ENCODE peak calls at places on chromosomes 12 and 14, in seven cellular contexts. One of them, this sample, is unnamed.
A peak's percentile ranks its signal among the peaks of the same experiment; 100 is the strongest.

GRCh38 chr14:77260631-77261030 is 10.4 kb downstream of the NGB start:
- DNase-seq in neural progenitor cell: no peak
- DNase-seq in mesendoderm: no peak
- DNase-seq in hepatocyte: peak; percentile 42
- DNase-seq in PC-9: peak; percentile 31
- DNase-seq in H9: no peak
- DNase-seq in GM23248: no peak
- DNase-seq in this sample: no peak

GRCh38 chr12:39467432-39467870 is 24.5 kb upstream of the KIF21A start:
- DNase-seq in neural progenitor cell: no peak
- DNase-seq in mesendoderm: no peak
- DNase-seq in hepatocyte: no peak
- DNase-seq in PC-9: no peak
- DNase-seq in H9: no peak
- DNase-seq in GM23248: peak; percentile 5
- DNase-seq in this sample: no peak

GRCh38 chr12:26283046-26283445 is 87.7 kb downstream of the SSPN start:
- DNase-seq in neural progenitor cell: no peak
- DNase-seq in mesendoderm: no peak
- DNase-seq in hepatocyte: no peak
- DNase-seq in PC-9: no peak
- DNase-seq in H9: no peak
- DNase-seq in GM23248: no peak
- DNase-seq in this sample: no peak

GRCh38 chr12:98369601-98370000 is 145.8 kb upstream of the TMPO start:
- DNase-seq in neural progenitor cell: no peak
- DNase-seq in mesendoderm: no peak
- DNase-seq in hepatocyte: no peak
- DNase-seq in PC-9: no peak
- DNase-seq in H9: no peak
- DNase-seq in GM23248: no peak
- DNase-seq in this sample: no peak

GRCh38 chr12:64891629-64892028 is 67.2 kb downstream of the TBC1D30 start:
- DNase-seq in neural progenitor cell: peak; percentile 27
- DNase-seq in mesendoderm: no peak
- DNase-seq in hepatocyte: no peak
- DNase-seq in PC-9: no peak
- DNase-seq in H9: no peak
- DNase-seq in GM23248: no peak
- DNase-seq in this sample: no peak

GRCh38 chr12:48002773-48003218 is 1.5 kb downstream of the COL2A1 start:
- DNase-seq in neural progenitor cell: peak; percentile 81
- DNase-seq in mesendoderm: peak; percentile 45
- DNase-seq in hepatocyte: peak; percentile 75
- DNase-seq in PC-9: no peak
- DNase-seq in H9: no peak
- DNase-seq in GM23248: peak; percentile 71
- DNase-seq in this sample: peak; percentile 25

GRCh38 chr12:42809226-42809625 is 219.7 kb upstream of the PRICKLE1 start:
- DNase-seq in neural progenitor cell: no peak
- DNase-seq in mesendoderm: peak; percentile 31
- DNase-seq in hepatocyte: no peak
- DNase-seq in PC-9: no peak
- DNase-seq in H9: no peak
- DNase-seq in GM23248: peak; percentile 40
- DNase-seq in this sample: peak; percentile 13

GRCh38 chr14:83533734-83534133 is 1996.2 kb upstream of the FLRT2 start:
- DNase-seq in neural progenitor cell: no peak
- DNase-seq in mesendoderm: peak; percentile 65
- DNase-seq in hepatocyte: no peak
- DNase-seq in PC-9: no peak
- DNase-seq in H9: no peak
- DNase-seq in GM23248: no peak
- DNase-seq in this sample: no peak

GRCh38 chr12:17134315-17134714 is 528.4 kb upstream of the LMO3 start:
- DNase-seq in neural progenitor cell: no peak
- DNase-seq in mesendoderm: no peak
- DNase-seq in hepatocyte: no peak
- DNase-seq in PC-9: no peak
- DNase-seq in H9: no peak
- DNase-seq in GM23248: no peak
- DNase-seq in this sample: no peak

GRCh38 chr14:52355016-52355430 is 40.9 kb downstream of the PTGER2 start:
- DNase-seq in neural progenitor cell: peak; percentile 14
- DNase-seq in mesendoderm: no peak
- DNase-seq in hepatocyte: peak; percentile 33
- DNase-seq in PC-9: peak; percentile 31
- DNase-seq in H9: no peak
- DNase-seq in GM23248: peak; percentile 94
- DNase-seq in this sample: peak; percentile 95

GRCh38 chr14:54567634-54568561 is 970 bp downstream of the SAMD4A start:
- DNase-seq in neural progenitor cell: peak; percentile 85
- DNase-seq in mesendoderm: peak; percentile 79
- DNase-seq in hepatocyte: peak; percentile 75
- DNase-seq in PC-9: peak; percentile 37
- DNase-seq in H9: peak; percentile 71
- DNase-seq in GM23248: peak; percentile 72
- DNase-seq in this sample: peak; percentile 73

GRCh38 chr14:73591690-73592448 is at the start of gene ACOT4:
- DNase-seq in neural progenitor cell: peak; percentile 50
- DNase-seq in mesendoderm: peak; percentile 27
- DNase-seq in hepatocyte: peak; percentile 63
- DNase-seq in PC-9: peak; percentile 63
- DNase-seq in H9: peak; percentile 59
- DNase-seq in GM23248: peak; percentile 46
- DNase-seq in this sample: peak; percentile 65

GRCh38 chr12:10362325-10362724 is 27.5 kb downstream of the KLRK1 start:
- DNase-seq in neural progenitor cell: no peak
- DNase-seq in mesendoderm: no peak
- DNase-seq in hepatocyte: no peak
- DNase-seq in PC-9: peak; percentile 27
- DNase-seq in H9: no peak
- DNase-seq in GM23248: no peak
- DNase-seq in this sample: no peak

GRCh38 chr14:90019824-90020523 is 41.8 kb upstream of the KCNK13 start:
- DNase-seq in neural progenitor cell: no peak
- DNase-seq in mesendoderm: no peak
- DNase-seq in hepatocyte: no peak
- DNase-seq in PC-9: no peak
- DNase-seq in H9: no peak
- DNase-seq in GM23248: peak; percentile 9
- DNase-seq in this sample: peak; percentile 10

GRCh38 chr12:46269429-46270241 is 792 bp upstream of the SLC38A1 start:
- DNase-seq in neural progenitor cell: peak; percentile 56
- DNase-seq in mesendoderm: peak; percentile 76
- DNase-seq in hepatocyte: peak; percentile 69
- DNase-seq in PC-9: peak; percentile 39
- DNase-seq in H9: peak; percentile 64
- DNase-seq in GM23248: peak; percentile 2
- DNase-seq in this sample: peak; percentile 76

GRCh38 chr12:126811401-126811800 is 1455.6 kb upstream of the TMEM132C start:
- DNase-seq in neural progenitor cell: peak; percentile 6
- DNase-seq in mesendoderm: peak; percentile 8
- DNase-seq in hepatocyte: no peak
- DNase-seq in PC-9: no peak
- DNase-seq in H9: no peak
- DNase-seq in GM23248: no peak
- DNase-seq in this sample: no peak

GRCh38 chr14:20460458-20461229 is 590 bp downstream of the PIP4P1 start:
- DNase-seq in neural progenitor cell: no peak
- DNase-seq in mesendoderm: peak; percentile 29
- DNase-seq in hepatocyte: peak; percentile 81
- DNase-seq in PC-9: peak; percentile 39
- DNase-seq in H9: peak; percentile 63
- DNase-seq in GM23248: peak; percentile 20
- DNase-seq in this sample: peak; percentile 35

GRCh38 chr14:93146119-93146518 is 30.4 kb upstream of the ITPK1 start:
- DNase-seq in neural progenitor cell: no peak
- DNase-seq in mesendoderm: no peak
- DNase-seq in hepatocyte: no peak
- DNase-seq in PC-9: no peak
- DNase-seq in H9: no peak
- DNase-seq in GM23248: no peak
- DNase-seq in this sample: no peak

GRCh38 chr12:4819654-4820053 is 90.1 kb upstream of the KCNA1 start:
- DNase-seq in neural progenitor cell: no peak
- DNase-seq in mesendoderm: no peak
- DNase-seq in hepatocyte: no peak
- DNase-seq in PC-9: no peak
- DNase-seq in H9: no peak
- DNase-seq in GM23248: peak; percentile 82
- DNase-seq in this sample: no peak
- H3K4me2 ChIP-seq in neural progenitor cell: no peak overlapping the region
- H3K4me2 ChIP-seq in mesendoderm: no peak overlapping the region
- H3K4me2 ChIP-seq in hepatocyte: no peak overlapping the region
- H3K4me2 ChIP-seq in PC-9: no peak overlapping the region
- H3K4me2 ChIP-seq in H9: no peak overlapping the region
- H3K4me2 ChIP-seq in GM23248: no peak overlapping the region
- H3K4me2 ChIP-seq in this sample: no peak overlapping the region

GRCh38 chr14:99794156-99794780 is 1.1 kb downstream of the EML1 start:
- DNase-seq in neural progenitor cell: no peak
- DNase-seq in mesendoderm: no peak
- DNase-seq in hepatocyte: no peak
- DNase-seq in PC-9: no peak
- DNase-seq in H9: no peak
- DNase-seq in GM23248: peak; percentile 31
- DNase-seq in this sample: peak; percentile 40

GRCh38 chr14:99790978-99791376 is 2.2 kb upstream of the EML1 start:
- DNase-seq in neural progenitor cell: no peak
- DNase-seq in mesendoderm: no peak
- DNase-seq in hepatocyte: no peak
- DNase-seq in PC-9: no peak
- DNase-seq in H9: no peak
- DNase-seq in GM23248: no peak
- DNase-seq in this sample: no peak

GRCh38 chr14:99793213-99794155 is at the start of gene EML1:
- DNase-seq in neural progenitor cell: peak; percentile 96
- DNase-seq in mesendoderm: peak; percentile 84
- DNase-seq in hepatocyte: peak; percentile 95
- DNase-seq in PC-9: peak; percentile 51
- DNase-seq in H9: peak; percentile 81
- DNase-seq in GM23248: peak; percentile 95
- DNase-seq in this sample: peak; percentile 80

GRCh38 chr14:99791476-99792283 is 1.5 kb upstream of the EML1 start:
- DNase-seq in neural progenitor cell: no peak
- DNase-seq in mesendoderm: no peak
- DNase-seq in hepatocyte: no peak
- DNase-seq in PC-9: no peak
- DNase-seq in H9: no peak
- DNase-seq in GM23248: no peak
- DNase-seq in this sample: no peak

GRCh38 chr14:99792551-99793212 is 531 bp upstream of the EML1 start:
- DNase-seq in neural progenitor cell: peak; percentile 52
- DNase-seq in mesendoderm: peak; percentile 33
- DNase-seq in hepatocyte: no peak
- DNase-seq in PC-9: no peak
- DNase-seq in H9: no peak
- DNase-seq in GM23248: peak; percentile 66
- DNase-seq in this sample: no peak
- H3K4me2 ChIP-seq in neural progenitor cell: peak overlapping the region; percentile 77
- H3K4me2 ChIP-seq in mesendoderm: peak overlapping the region; percentile 72
- H3K4me2 ChIP-seq in hepatocyte: peak overlapping the region; percentile 88
- H3K4me2 ChIP-seq in PC-9: no peak overlapping the region
- H3K4me2 ChIP-seq in H9: peak overlapping the region; percentile 26
- H3K4me2 ChIP-seq in GM23248: peak overlapping the region; percentile 78
- H3K4me2 ChIP-seq in this sample: peak overlapping the region; percentile 88

DNA sequence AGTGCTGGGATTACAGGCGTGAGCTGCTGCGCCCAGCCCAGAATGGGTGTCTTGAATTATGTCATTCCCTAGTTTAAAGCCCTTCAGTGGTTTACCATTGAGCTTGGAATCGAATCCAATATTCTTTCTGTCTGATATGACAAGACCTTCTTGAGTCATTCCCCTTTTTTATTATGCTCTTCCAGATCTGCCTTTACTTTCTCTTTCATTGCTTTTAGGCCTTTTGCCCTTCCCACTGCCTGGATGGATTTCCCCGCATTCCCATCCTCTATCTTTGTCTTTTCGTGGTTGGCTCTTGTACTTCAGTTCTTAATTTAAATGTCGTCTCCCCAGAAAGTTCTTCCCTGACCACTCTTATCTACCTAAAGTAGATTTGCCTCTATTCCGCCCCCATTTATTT is 1.6 kb downstream of the TRAFD1 start:
- DNase-seq in neural progenitor cell: no peak
- DNase-seq in mesendoderm: no peak
- DNase-seq in hepatocyte: no peak
- DNase-seq in PC-9: no peak
- DNase-seq in H9: no peak
- DNase-seq in GM23248: peak; percentile 35
- DNase-seq in this sample: no peak
- H3K4me2 ChIP-seq in neural progenitor cell: no peak overlapping the region
- H3K4me2 ChIP-seq in mesendoderm: no peak overlapping the region
- H3K4me2 ChIP-seq in hepatocyte: peak overlapping the region; percentile 91
- H3K4me2 ChIP-seq in PC-9: peak overlapping the region; percentile 97
- H3K4me2 ChIP-seq in H9: no peak overlapping the region
- H3K4me2 ChIP-seq in GM23248: peak overlapping the region; percentile 97
- H3K4me2 ChIP-seq in this sample: peak overlapping the region; percentile 89

GRCh38 chr14:96961895-96962294 is 164.7 kb downstream of the VRK1 start:
- DNase-seq in neural progenitor cell: no peak
- DNase-seq in mesendoderm: no peak
- DNase-seq in hepatocyte: no peak
- DNase-seq in PC-9: no peak
- DNase-seq in H9: no peak
- DNase-seq in GM23248: no peak
- DNase-seq in this sample: no peak

GRCh38 chr14:96960598-96961116 is 163.5 kb downstream of the VRK1 start:
- DNase-seq in neural progenitor cell: no peak
- DNase-seq in mesendoderm: no peak
- DNase-seq in hepatocyte: no peak
- DNase-seq in PC-9: no peak
- DNase-seq in H9: no peak
- DNase-seq in GM23248: no peak
- DNase-seq in this sample: no peak

GRCh38 chr14:96962337-96962736 is 165.2 kb downstream of the VRK1 start:
- DNase-seq in neural progenitor cell: no peak
- DNase-seq in mesendoderm: peak; percentile 18
- DNase-seq in hepatocyte: no peak
- DNase-seq in PC-9: no peak
- DNase-seq in H9: no peak
- DNase-seq in GM23248: no peak
- DNase-seq in this sample: no peak

DNA sequence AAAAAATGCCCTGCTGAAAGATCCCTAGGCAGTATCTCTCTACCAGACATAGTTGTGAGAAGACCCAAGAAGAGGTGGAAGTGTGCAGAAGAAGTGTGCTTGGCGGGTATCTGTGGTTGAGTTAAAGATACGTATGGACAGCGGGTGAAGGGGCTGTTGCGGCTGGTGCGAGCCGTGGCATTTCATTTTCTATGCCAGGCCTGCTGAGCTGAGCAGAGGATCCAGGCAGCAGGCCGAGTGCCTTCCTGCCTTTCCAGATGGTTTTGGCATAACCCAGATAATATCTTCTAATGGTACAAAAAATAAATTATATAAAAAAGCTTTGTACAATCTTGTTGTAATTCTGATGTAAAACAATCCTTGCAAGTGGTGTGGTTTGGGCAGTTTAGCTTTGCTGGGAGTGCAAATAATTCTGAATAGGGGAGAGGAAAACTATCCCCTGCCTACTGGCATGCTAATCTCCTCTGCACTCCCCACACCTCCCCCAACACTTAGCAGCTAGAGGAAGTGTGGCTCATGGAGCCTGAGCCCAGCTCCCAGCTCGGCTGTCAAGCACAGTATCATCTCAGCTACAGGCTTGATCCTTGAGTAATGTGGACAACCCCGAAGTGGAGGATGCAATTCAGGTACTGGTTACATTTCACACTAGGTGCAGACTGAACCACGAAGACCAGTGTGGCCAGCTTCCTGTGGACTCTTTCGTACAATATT is 168.9 kb downstream of the VRK1 start:
- DNase-seq in neural progenitor cell: peak; percentile 23
- DNase-seq in mesendoderm: peak; percentile 62
- DNase-seq in hepatocyte: no peak
- DNase-seq in PC-9: no peak
- DNase-seq in H9: no peak
- DNase-seq in GM23248: no peak
- DNase-seq in this sample: no peak
- H3K4me2 ChIP-seq in neural progenitor cell: no peak overlapping the region
- H3K4me2 ChIP-seq in mesendoderm: no peak overlapping the region
- H3K4me2 ChIP-seq in hepatocyte: no peak overlapping the region
- H3K4me2 ChIP-seq in PC-9: no peak overlapping the region
- H3K4me2 ChIP-seq in H9: no peak overlapping the region
- H3K4me2 ChIP-seq in GM23248: no peak overlapping the region
- H3K4me2 ChIP-seq in this sample: no peak overlapping the region